ENCODE peak calls at places on chromosomes 5 and 9, in eight cellular contexts. Q, U, W, Y, E, H, P and I are unnamed samples.
A peak's percentile ranks its signal among the peaks of the same experiment; 100 is the strongest.

GRCh38 chr5:34685485-34686197 is 29.5 kb downstream of the RAI14 start:
- DNase-seq in Q (no peak), U (peak; percentile 79), W (no peak), Y (peak; percentile 64), E (no peak), H (no peak), P (no peak), I (no peak)

GRCh38 chr5:149563461-149563860 is 12.2 kb upstream of the CSNK1A1 start:
- DNase-seq in Q (no peak), U (peak; percentile 64), W (no peak), Y (no peak), E (no peak), H (no peak), P (no peak), I (no peak)

GRCh38 chr5:81778642-81779041 is 27.7 kb upstream of the SSBP2 start:
- DNase-seq in Q (no peak), U (peak; percentile 48), W (no peak), Y (no peak), E (no peak), H (peak; percentile 42), P (no peak), I (peak; percentile 13)

GRCh38 chr5:139882961-139883539 is 87.4 kb downstream of the PSD2 start:
- DNase-seq in Q (no peak), U (no peak), W (no peak), Y (no peak), E (no peak), H (no peak), P (peak; percentile 80), I (no peak)

GRCh38 chr5:97094579-97095317 is 47.7 kb downstream of the LIX1 start:
- DNase-seq in Q (no peak), U (no peak), W (peak; percentile 82), Y (no peak), E (peak; percentile 46), H (no peak), P (no peak), I (no peak)

GRCh38 chr9:134694714-134695113 is 53.1 kb downstream of the COL5A1 start:
- DNase-seq in Q (no peak), U (no peak), W (no peak), Y (no peak), E (no peak), H (no peak), P (no peak), I (no peak)

GRCh38 chr5:60196382-60197113 is 303.0 kb upstream of the PDE4D start:
- DNase-seq in Q (peak; percentile 43), U (peak; percentile 72), W (no peak), Y (no peak), E (no peak), H (peak; percentile 54), P (no peak), I (no peak)

GRCh38 chr5:53779541-53779981 is 219.1 kb downstream of the NDUFS4 start:
- DNase-seq in Q (no peak), U (peak; percentile 73), W (no peak), Y (no peak), E (no peak), H (no peak), P (no peak), I (no peak)

GRCh38 chr5:53091304-53091703 is 18.3 kb downstream of the MOCS2 start:
- DNase-seq in Q (no peak), U (peak; percentile 72), W (no peak), Y (no peak), E (no peak), H (no peak), P (no peak), I (no peak)

GRCh38 chr9:21559402-21560280 is 77.5 kb upstream of the IFNE start:
- DNase-seq in Q (peak; percentile 75), U (peak; percentile 55), W (peak; percentile 77), Y (peak; percentile 48), E (peak; percentile 48), H (no peak), P (peak; percentile 51), I (peak; percentile 90)

GRCh38 chr5:37539459-37539858 is 160.3 kb downstream of the WDR70 start:
- DNase-seq in Q (no peak), U (no peak), W (no peak), Y (no peak), E (no peak), H (no peak), P (peak; percentile 48), I (no peak)

GRCh38 chr5:10679336-10679988 is 81.6 kb downstream of the DAP start:
- DNase-seq in Q (no peak), U (no peak), W (no peak), Y (no peak), E (no peak), H (no peak), P (no peak), I (no peak)

GRCh38 chr5:141392429-141393198 is at the start of gene PCDHGA8:
- DNase-seq in Q (no peak), U (peak; percentile 49), W (no peak), Y (no peak), E (no peak), H (peak; percentile 29), P (no peak), I (no peak)

GRCh38 chr9:88387035-88387732 is 1.1 kb upstream of the SPIN1 start:
- DNase-seq in Q (no peak), U (peak; percentile 55), W (peak; percentile 25), Y (no peak), E (peak; percentile 38), H (peak; percentile 49), P (no peak), I (peak; percentile 82)

GRCh38 chr9:131382850-131383729 is 10.8 kb upstream of the PRRC2B start:
- DNase-seq in Q (peak; percentile 87), U (peak; percentile 92), W (no peak), Y (peak; percentile 80), E (no peak), H (no peak), P (peak; percentile 76), I (peak; percentile 46)

GRCh38 chr9:74519419-74519818 is 22.3 kb downstream of the RORB start:
- DNase-seq in Q (no peak), U (no peak), W (no peak), Y (no peak), E (no peak), H (no peak), P (no peak), I (no peak)

GRCh38 chr5:145752947-145753346 is 82.2 kb downstream of the PRELID2 start:
- DNase-seq in Q (no peak), U (peak; percentile 42), W (no peak), Y (no peak), E (no peak), H (no peak), P (no peak), I (no peak)

GRCh38 chr5:119276976-119277375 is 78.8 kb upstream of the TNFAIP8 start:
- DNase-seq in Q (no peak), U (no peak), W (no peak), Y (no peak), E (no peak), H (no peak), P (no peak), I (no peak)

GRCh38 chr9:99226054-99226453 is 4.0 kb downstream of the SEC61B start:
- DNase-seq in Q (no peak), U (no peak), W (no peak), Y (no peak), E (no peak), H (no peak), P (no peak), I (no peak)

GRCh38 chr9:133838859-133839507 is 100.8 kb upstream of the SARDH start:
- DNase-seq in Q (no peak), U (no peak), W (no peak), Y (no peak), E (no peak), H (no peak), P (no peak), I (no peak)

GRCh38 chr9:69118656-69119055 is 55.4 kb upstream of the TJP2 start:
- DNase-seq in Q (no peak), U (no peak), W (no peak), Y (no peak), E (no peak), H (no peak), P (no peak), I (no peak)